ENCODE peak calls at places on chromosomes 5 and 9, in nine cellular contexts. One of them, this sample, is unnamed.
A peak's percentile ranks its signal among the peaks of the same experiment; 100 is the strongest.

GRCh38 chr5:68420476-68421344 is 205.2 kb downstream of the PIK3R1 start:
- DNase-seq in HCT116: no peak
- DNase-seq in GM12878: no peak
- DNase-seq in sigmoid colon: no peak
- DNase-seq in A549: no peak
- DNase-seq in ovary: peak; percentile 59
- DNase-seq in body of pancreas: no peak
- DNase-seq in heart left ventricle: peak; percentile 56
- DNase-seq in right lobe of liver: no peak
- DNase-seq in this sample: peak; percentile 57

GRCh38 chr5:169803077-169803981 is 166.3 kb downstream of the DOCK2 start:
- DNase-seq in HCT116: no peak
- DNase-seq in GM12878: no peak
- DNase-seq in sigmoid colon: peak; percentile 84
- DNase-seq in A549: no peak
- DNase-seq in ovary: peak; percentile 43
- DNase-seq in body of pancreas: peak; percentile 56
- DNase-seq in heart left ventricle: peak; percentile 39
- DNase-seq in right lobe of liver: no peak
- DNase-seq in this sample: no peak

GRCh38 chr5:102975457-102976182 is 144.3 kb downstream of the GIN1 start:
- DNase-seq in HCT116: no peak
- DNase-seq in GM12878: no peak
- DNase-seq in sigmoid colon: no peak
- DNase-seq in A549: no peak
- DNase-seq in ovary: no peak
- DNase-seq in body of pancreas: no peak
- DNase-seq in heart left ventricle: no peak
- DNase-seq in right lobe of liver: no peak
- DNase-seq in this sample: no peak

GRCh38 chr5:39670391-39670790 is 245.6 kb upstream of the DAB2 start:
- DNase-seq in HCT116: no peak
- DNase-seq in GM12878: no peak
- DNase-seq in sigmoid colon: no peak
- DNase-seq in A549: no peak
- DNase-seq in ovary: no peak
- DNase-seq in body of pancreas: no peak
- DNase-seq in heart left ventricle: no peak
- DNase-seq in right lobe of liver: no peak
- DNase-seq in this sample: no peak

GRCh38 chr5:8386889-8387288 is 517.9 kb downstream of the MTRR start:
- DNase-seq in HCT116: no peak
- DNase-seq in GM12878: no peak
- DNase-seq in sigmoid colon: no peak
- DNase-seq in A549: no peak
- DNase-seq in ovary: no peak
- DNase-seq in body of pancreas: no peak
- DNase-seq in heart left ventricle: no peak
- DNase-seq in right lobe of liver: no peak
- DNase-seq in this sample: no peak

GRCh38 chr9:33329996-33330395 is 39.7 kb downstream of the NFX1 start:
- DNase-seq in HCT116: no peak
- DNase-seq in GM12878: no peak
- DNase-seq in sigmoid colon: no peak
- DNase-seq in A549: peak; percentile 27
- DNase-seq in ovary: no peak
- DNase-seq in body of pancreas: no peak
- DNase-seq in heart left ventricle: no peak
- DNase-seq in right lobe of liver: no peak
- DNase-seq in this sample: no peak

GRCh38 chr5:67299317-67299716 is 102.7 kb upstream of the CD180 start:
- DNase-seq in HCT116: no peak
- DNase-seq in GM12878: no peak
- DNase-seq in sigmoid colon: no peak
- DNase-seq in A549: no peak
- DNase-seq in ovary: no peak
- DNase-seq in body of pancreas: no peak
- DNase-seq in heart left ventricle: no peak
- DNase-seq in right lobe of liver: no peak
- DNase-seq in this sample: no peak

GRCh38 chr9:32863291-32863690 is 80.0 kb downstream of the TMEM215 start:
- DNase-seq in HCT116: no peak
- DNase-seq in GM12878: no peak
- DNase-seq in sigmoid colon: no peak
- DNase-seq in A549: no peak
- DNase-seq in ovary: no peak
- DNase-seq in body of pancreas: no peak
- DNase-seq in heart left ventricle: no peak
- DNase-seq in right lobe of liver: no peak
- DNase-seq in this sample: no peak

GRCh38 chr5:84791153-84791552 is 406.5 kb upstream of the EDIL3 start:
- DNase-seq in HCT116: no peak
- DNase-seq in GM12878: no peak
- DNase-seq in sigmoid colon: no peak
- DNase-seq in A549: no peak
- DNase-seq in ovary: no peak
- DNase-seq in body of pancreas: no peak
- DNase-seq in heart left ventricle: no peak
- DNase-seq in right lobe of liver: no peak
- DNase-seq in this sample: no peak

GRCh38 chr9:87869082-87869481 is 13.6 kb upstream of the SPATA31E1 start:
- DNase-seq in HCT116: no peak
- DNase-seq in GM12878: no peak
- DNase-seq in sigmoid colon: no peak
- DNase-seq in A549: no peak
- DNase-seq in ovary: peak; percentile 23
- DNase-seq in body of pancreas: no peak
- DNase-seq in heart left ventricle: no peak
- DNase-seq in right lobe of liver: no peak
- DNase-seq in this sample: no peak

GRCh38 chr9:87874320-87874655 is 8.4 kb upstream of the SPATA31E1 start:
- DNase-seq in HCT116: no peak
- DNase-seq in GM12878: no peak
- DNase-seq in sigmoid colon: no peak
- DNase-seq in A549: no peak
- DNase-seq in ovary: no peak
- DNase-seq in body of pancreas: no peak
- DNase-seq in heart left ventricle: no peak
- DNase-seq in right lobe of liver: no peak
- DNase-seq in this sample: no peak

GRCh38 chr9:87873607-87874319 is 8.9 kb upstream of the SPATA31E1 start:
- DNase-seq in HCT116: no peak
- DNase-seq in GM12878: no peak
- DNase-seq in sigmoid colon: no peak
- DNase-seq in A549: no peak
- DNase-seq in ovary: no peak
- DNase-seq in body of pancreas: no peak
- DNase-seq in heart left ventricle: no peak
- DNase-seq in right lobe of liver: no peak
- DNase-seq in this sample: no peak

GRCh38 chr9:87872079-87872624 is 10.5 kb upstream of the SPATA31E1 start:
- DNase-seq in HCT116: no peak
- DNase-seq in GM12878: no peak
- DNase-seq in sigmoid colon: peak; percentile 91
- DNase-seq in A549: no peak
- DNase-seq in ovary: no peak
- DNase-seq in body of pancreas: peak; percentile 38
- DNase-seq in heart left ventricle: no peak
- DNase-seq in right lobe of liver: no peak
- DNase-seq in this sample: no peak

DNA sequence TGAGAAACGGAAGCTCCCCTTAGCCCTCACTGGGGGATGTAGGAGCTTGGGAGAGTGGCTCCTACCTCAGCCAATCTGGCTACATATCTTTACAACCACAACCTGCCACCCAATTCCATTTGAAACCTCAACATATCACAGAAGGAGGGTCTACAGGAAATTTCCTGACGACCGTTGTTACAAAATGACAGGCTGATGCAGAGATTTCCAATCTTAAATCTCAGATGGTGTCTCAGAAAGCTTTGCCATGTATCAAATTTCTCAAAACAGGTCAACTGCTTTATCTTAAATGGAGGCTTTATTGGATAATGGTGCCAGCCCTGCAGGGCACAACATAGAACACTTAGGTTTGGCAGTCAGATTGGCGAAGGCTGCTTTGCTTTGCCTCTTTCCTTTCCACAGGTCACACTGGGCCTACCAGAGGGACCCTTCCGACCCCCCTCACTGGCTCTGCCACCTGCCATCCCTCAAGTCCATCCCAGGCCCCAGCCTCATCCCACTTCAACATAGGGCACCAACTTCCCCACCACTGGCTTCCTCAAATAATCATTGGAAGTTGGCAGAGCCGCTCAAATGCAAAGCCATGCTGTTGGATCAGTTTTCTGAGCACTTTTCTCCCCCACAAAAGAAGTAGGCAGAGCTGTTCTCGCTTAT is 11.1 kb upstream of the SPATA31E1 start:
- DNase-seq in HCT116: no peak
- DNase-seq in GM12878: no peak
- DNase-seq in sigmoid colon: no peak
- DNase-seq in A549: no peak
- DNase-seq in ovary: no peak
- DNase-seq in body of pancreas: no peak
- DNase-seq in heart left ventricle: no peak
- DNase-seq in right lobe of liver: no peak
- DNase-seq in this sample: no peak
- TF ChIP-seq POLR2A in HCT116: no peak
- TF ChIP-seq POLR2A in GM12878: no peak
- TF ChIP-seq POLR2A in sigmoid colon: no peak
- TF ChIP-seq POLR2A in A549: no peak
- TF ChIP-seq POLR2A in ovary: no peak
- TF ChIP-seq POLR2A in body of pancreas: no peak
- TF ChIP-seq POLR2A in heart left ventricle: no peak
- TF ChIP-seq POLR2A in right lobe of liver: no peak
- TF ChIP-seq POLR2A in this sample: no peak

GRCh38 chr9:93107151-93107824 is 11.3 kb downstream of the CARD19 start:
- DNase-seq in HCT116: no peak
- DNase-seq in GM12878: no peak
- DNase-seq in sigmoid colon: peak; percentile 48
- DNase-seq in A549: no peak
- DNase-seq in ovary: peak; percentile 13
- DNase-seq in body of pancreas: peak; percentile 2
- DNase-seq in heart left ventricle: no peak
- DNase-seq in right lobe of liver: peak; percentile 37
- DNase-seq in this sample: peak; percentile 0

GRCh38 chr9:93107825-93108161 is 11.8 kb downstream of the CARD19 start:
- DNase-seq in HCT116: no peak
- DNase-seq in GM12878: no peak
- DNase-seq in sigmoid colon: peak; percentile 35
- DNase-seq in A549: no peak
- DNase-seq in ovary: peak; percentile 4
- DNase-seq in body of pancreas: no peak
- DNase-seq in heart left ventricle: no peak
- DNase-seq in right lobe of liver: peak; percentile 37
- DNase-seq in this sample: no peak

GRCh38 chr9:93111001-93111370 is 15.0 kb downstream of the CARD19 start:
- DNase-seq in HCT116: no peak
- DNase-seq in GM12878: no peak
- DNase-seq in sigmoid colon: peak; percentile 56
- DNase-seq in A549: no peak
- DNase-seq in ovary: peak; percentile 25
- DNase-seq in body of pancreas: peak; percentile 1
- DNase-seq in heart left ventricle: no peak
- DNase-seq in right lobe of liver: peak; percentile 45
- DNase-seq in this sample: no peak

GRCh38 chr9:93110400-93110855 is 14.4 kb downstream of the CARD19 start:
- DNase-seq in HCT116: no peak
- DNase-seq in GM12878: no peak
- DNase-seq in sigmoid colon: peak; percentile 61
- DNase-seq in A549: no peak
- DNase-seq in ovary: peak; percentile 33
- DNase-seq in body of pancreas: peak; percentile 3
- DNase-seq in heart left ventricle: no peak
- DNase-seq in right lobe of liver: peak; percentile 46
- DNase-seq in this sample: no peak

GRCh38 chr9:93108301-93109041 is 12.5 kb downstream of the CARD19 start:
- DNase-seq in HCT116: no peak
- DNase-seq in GM12878: no peak
- DNase-seq in sigmoid colon: peak; percentile 64
- DNase-seq in A549: no peak
- DNase-seq in ovary: peak; percentile 29
- DNase-seq in body of pancreas: peak; percentile 4
- DNase-seq in heart left ventricle: no peak
- DNase-seq in right lobe of liver: peak; percentile 49
- DNase-seq in this sample: no peak
- H3K4me1 ChIP-seq in HCT116: peaks cover 18% of the 10 kb centered on the region
- H3K4me1 ChIP-seq in GM12878: peaks cover 12% of the 10 kb centered on the region
- H3K4me1 ChIP-seq in sigmoid colon: no peaks in the 10 kb centered on the region
- H3K4me1 ChIP-seq in A549: peaks cover 24% of the 10 kb centered on the region
- H3K4me1 ChIP-seq in ovary: peaks cover 2% of the 10 kb centered on the region
- H3K4me1 ChIP-seq in body of pancreas: peaks cover 5% of the 10 kb centered on the region
- H3K4me1 ChIP-seq in heart left ventricle: peaks cover 7% of the 10 kb centered on the region
- H3K4me1 ChIP-seq in right lobe of liver: no peaks in the 10 kb centered on the region
- H3K4me1 ChIP-seq in this sample: peaks cover 5% of the 10 kb centered on the region

GRCh38 chr5:132477784-132478497 is 12.6 kb downstream of the IRF1 start:
- DNase-seq in HCT116: no peak
- DNase-seq in GM12878: no peak
- DNase-seq in sigmoid colon: peak; percentile 60
- DNase-seq in A549: no peak
- DNase-seq in ovary: peak; percentile 30
- DNase-seq in body of pancreas: no peak
- DNase-seq in heart left ventricle: no peak
- DNase-seq in right lobe of liver: no peak
- DNase-seq in this sample: no peak
- TF ChIP-seq POLR2A in HCT116: no peak
- TF ChIP-seq POLR2A in GM12878: peak; percentile 71
- TF ChIP-seq POLR2A in sigmoid colon: no peak
- TF ChIP-seq POLR2A in A549: no peak
- TF ChIP-seq POLR2A in ovary: no peak
- TF ChIP-seq POLR2A in body of pancreas: no peak
- TF ChIP-seq POLR2A in heart left ventricle: no peak
- TF ChIP-seq POLR2A in right lobe of liver: no peak
- TF ChIP-seq POLR2A in this sample: no peak

DNA sequence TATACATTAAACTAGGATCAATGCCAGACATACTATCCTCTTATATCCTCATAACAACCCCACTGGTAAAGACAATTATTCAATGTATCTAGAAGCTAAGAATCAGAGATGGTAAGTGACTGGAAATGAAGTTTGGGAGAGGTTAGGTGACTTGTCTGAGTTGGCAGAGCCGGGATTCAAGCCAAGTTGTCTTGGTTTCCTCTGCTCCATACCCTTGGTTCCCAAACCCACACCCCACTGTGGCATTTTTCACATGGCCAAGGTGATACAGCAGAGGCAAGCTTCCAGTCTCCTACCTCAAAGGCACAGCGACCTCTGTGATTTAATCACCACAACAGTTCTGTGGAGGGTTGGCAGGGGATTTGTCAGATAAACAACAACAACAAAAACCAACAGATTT is 34.7 kb upstream of the ADRB2 start:
- DNase-seq in HCT116: no peak
- DNase-seq in GM12878: no peak
- DNase-seq in sigmoid colon: no peak
- DNase-seq in A549: no peak
- DNase-seq in ovary: no peak
- DNase-seq in body of pancreas: no peak
- DNase-seq in heart left ventricle: no peak
- DNase-seq in right lobe of liver: no peak
- DNase-seq in this sample: no peak
- H3K4me1 ChIP-seq in HCT116: peaks cover 22% of the 10 kb centered on the region
- H3K4me1 ChIP-seq in GM12878: peaks cover 37% of the 10 kb centered on the region
- H3K4me1 ChIP-seq in sigmoid colon: no peaks in the 10 kb centered on the region
- H3K4me1 ChIP-seq in A549: no peaks in the 10 kb centered on the region
- H3K4me1 ChIP-seq in ovary: no peaks in the 10 kb centered on the region
- H3K4me1 ChIP-seq in body of pancreas: no peaks in the 10 kb centered on the region
- H3K4me1 ChIP-seq in heart left ventricle: no peaks in the 10 kb centered on the region
- H3K4me1 ChIP-seq in right lobe of liver: no peaks in the 10 kb centered on the region
- H3K4me1 ChIP-seq in this sample: no peaks in the 10 kb centered on the region

This sample was measured in thyroid gland.